ENCODE peak calls at places on chromosomes 6 and 20, in five cellular contexts. M, R, I, S and B are unnamed samples.

GRCh38 chr6:170048615-170049256 is 242.1 kb downstream of the DLL1 start:
- DNase-seq in M (no peak), R (no peak), I (no peak), S (peak; percentile 54), B (no peak)

GRCh38 chr6:116105247-116105646 is 4.6 kb downstream of the NT5DC1 start:
- DNase-seq in M (no peak), R (no peak), I (no peak), S (peak; percentile 60), B (no peak)

GRCh38 chr6:149750136-149750609 is 632 bp downstream of the PCMT1 start:
- DNase-seq in M (peak; percentile 53), R (peak; percentile 63), I (no peak), S (peak; percentile 69), B (peak; percentile 89)

GRCh38 chr6:66496659-66497058 is 789.6 kb upstream of the EYS start:
- DNase-seq in M (peak; percentile 22), R (no peak), I (no peak), S (no peak), B (no peak)

GRCh38 chr6:73656501-73657145 is 2.8 kb upstream of the SLC17A5 start:
- DNase-seq in M (no peak), R (no peak), I (no peak), S (no peak), B (no peak)

GRCh38 chr6:116764557-116764960 is 960 bp downstream of the FAM162B start:
- DNase-seq in M (no peak), R (no peak), I (no peak), S (no peak), B (no peak)

GRCh38 chr6:15905488-15906392 is 223.1 kb upstream of the MYLIP start:
- DNase-seq in M (no peak), R (peak; percentile 28), I (no peak), S (no peak), B (peak; percentile 12)

GRCh38 chr6:53744321-53744720 is 50.5 kb upstream of the LRRC1 start:
- DNase-seq in M (no peak), R (no peak), I (no peak), S (no peak), B (no peak)

GRCh38 chr6:9205645-9206044 is 770.3 kb upstream of the SLC35B3 start:
- DNase-seq in M (no peak), R (no peak), I (no peak), S (no peak), B (no peak)
- TF ChIP-seq CTCF in M (no peak), R (no peak), I (no peak), S (no peak), B (no peak)

GRCh38 chr6:2594868-2595267 is 155.9 kb downstream of the MYLK4 start:
- DNase-seq in M (no peak), R (no peak), I (no peak), S (no peak), B (no peak)

GRCh38 chr6:2600363-2600762 is 150.4 kb downstream of the MYLK4 start:
- DNase-seq in M (no peak), R (no peak), I (no peak), S (no peak), B (no peak)

GRCh38 chr6:2599817-2600216 is 150.9 kb downstream of the MYLK4 start:
- DNase-seq in M (no peak), R (no peak), I (no peak), S (no peak), B (no peak)

GRCh38 chr6:2596222-2596621 is 154.5 kb downstream of the MYLK4 start:
- DNase-seq in M (peak; percentile 53), R (no peak), I (no peak), S (no peak), B (peak; percentile 9)

GRCh38 chr6:2598867-2599266 is 151.9 kb downstream of the MYLK4 start:
- DNase-seq in M (no peak), R (no peak), I (no peak), S (no peak), B (no peak)
- TF ChIP-seq CTCF in M (no peak), R (no peak), I (no peak), S (no peak), B (no peak)

GRCh38 chr20:56986476-56986875 is 280.0 kb downstream of the BMP7 start:
- DNase-seq in M (no peak), R (no peak), I (no peak), S (no peak), B (no peak)
- TF ChIP-seq CTCF in M (no peak), R (no peak), I (no peak), S (no peak), B (no peak)

GRCh38 chr6:25013249-25013648 is 77.5 kb upstream of the RIPOR2 start:
- DNase-seq in M (no peak), R (peak; percentile 23), I (no peak), S (no peak), B (peak; percentile 53)
- TF ChIP-seq CTCF in M (no peak), R (peak; percentile 31), I (peak; percentile 23), S (no peak), B (peak; percentile 36)

GRCh38 chr6:39370021-39370420 is 47.5 kb upstream of the KCNK16 start:
- DNase-seq in M (no peak), R (no peak), I (no peak), S (no peak), B (no peak)
- TF ChIP-seq CTCF in M (no peak), R (no peak), I (peak; percentile 3), S (peak; percentile 37), B (no peak)

GRCh38 chr20:49832632-49833327 is 20.2 kb downstream of the SLC9A8 start:
- DNase-seq in M (no peak), R (no peak), I (no peak), S (peak; percentile 85), B (no peak)
- TF ChIP-seq CTCF in M (no peak), R (no peak), I (no peak), S (no peak), B (no peak)